ENCODE peak calls at places on chromosome 12, in five cellular contexts. P, R, C, M and B are unnamed samples.

GRCh38 chr12:9378430-9378835 is 170.2 kb upstream of the PZP start:
- DNase-seq in P (peak), R (no peak), M (no peak), C (no peak), B (peak)

GRCh38 chr12:6241495-6241894 is 41.3 kb downstream of the CD9 start:
- DNase-seq in P (no peak), R (no peak), M (no peak), C (no peak), B (peak)

GRCh38 chr12:116662612-116663144 is 75.2 kb downstream of the SPRING1 start:
- DNase-seq in M (no peak), P (no peak), C (no peak), R (no peak), B (no peak)

GRCh38 chr12:81758421-81759214 is 532 bp downstream of the PPFIA2 start:
- DNase-seq in R (peak), P (peak), C (no peak), M (no peak), B (peak)

GRCh38 chr12:67446716-67447115 is 177.6 kb downstream of the CAND1 start:
- DNase-seq in P (no peak), C (no peak), M (no peak), R (no peak), B (no peak)

GRCh38 chr12:49763006-49763591 is 21.7 kb downstream of the TMBIM6 start:
- DNase-seq in R (peak), P (peak), C (no peak), M (peak), B (peak)

GRCh38 chr12:87074801-87075200 is 818.6 kb upstream of the MGAT4C start:
- DNase-seq in P (no peak), M (no peak), R (no peak), C (no peak), B (no peak)

GRCh38 chr12:29582156-29582555 is 84.7 kb upstream of the OVCH1 start:
- DNase-seq in C (no peak), P (no peak), M (no peak), R (no peak), B (no peak)

GRCh38 chr12:124655317-124656213 is 88.2 kb upstream of the NCOR2 start:
- DNase-seq in M (no peak), C (peak), P (no peak), R (no peak), B (peak)

GRCh38 chr12:34327671-34328070 is 305.4 kb downstream of the ALG10 start:
- DNase-seq in P (no peak), R (no peak), C (no peak), M (no peak), B (no peak)

GRCh38 chr12:114777052-114777451 is 93.1 kb upstream of the TBX3 start:
- DNase-seq in P (no peak), M (no peak), R (no peak), C (peak), B (no peak)

GRCh38 chr12:108679282-108679681 is 45.6 kb upstream of the SELPLG start:
- DNase-seq in P (no peak), C (no peak), M (no peak), R (no peak), B (no peak)

GRCh38 chr12:31204995-31205582 is 120.9 kb downstream of the SINHCAF start:
- DNase-seq in P (no peak), R (no peak), C (no peak), M (no peak), B (peak)

GRCh38 chr12:75011120-75011519 is 198.5 kb downstream of the KCNC2 start:
- DNase-seq in R (no peak), M (no peak), P (peak), C (no peak), B (peak)

GRCh38 chr12:115983226-115983798 is 294.2 kb downstream of the MED13L start:
- DNase-seq in R (peak), P (peak), C (no peak), M (no peak), B (peak)

GRCh38 chr12:132154341-132154761 is 10.1 kb downstream of the NOC4L start:
- DNase-seq in C (no peak), P (no peak), M (peak), R (no peak), B (no peak)

GRCh38 chr12:72277415-72277814 is 5.2 kb downstream of the TRHDE start:
- DNase-seq in R (no peak), C (no peak), M (no peak), P (no peak), B (no peak)

GRCh38 chr12:132506730-132507538 is 17.0 kb downstream of the FBRSL1 start:
- DNase-seq in M (no peak), R (peak), P (peak), C (no peak), B (peak)

GRCh38 chr12:131365821-131366260 is 345.0 kb upstream of the SFSWAP start:
- DNase-seq in P (no peak), M (no peak), R (no peak), C (no peak), B (no peak)

GRCh38 chr12:9897524-9897923 is 16.2 kb downstream of the KLRF2 start:
- DNase-seq in C (no peak), M (no peak), P (no peak), R (no peak), B (no peak)

GRCh38 chr12:94783862-94784261 is 133.5 kb upstream of the TMCC3 start:
- DNase-seq in C (no peak), P (no peak), R (no peak), M (no peak), B (no peak)

GRCh38 chr12:124188561-124189405 is 106.1 kb upstream of the RFLNA start:
- DNase-seq in M (no peak), R (no peak), C (no peak), P (no peak), B (peak)

GRCh38 chr12:54447917-54448316 is 25.5 kb downstream of the GTSF1 start:
- DNase-seq in R (no peak), C (no peak), P (no peak), M (no peak), B (no peak)

GRCh38 chr12:109949089-109949488 is 47.1 kb downstream of the GIT2 start:
- DNase-seq in M (no peak), R (no peak), C (no peak), P (no peak), B (peak)

GRCh38 chr12:108702534-108702933 is 28.8 kb downstream of the CORO1C start:
- DNase-seq in R (no peak), M (no peak), P (no peak), C (no peak), B (peak)

GRCh38 chr12:52814710-52815155 is 817 bp upstream of the KRT4 start:
- DNase-seq in R (no peak), P (no peak), C (no peak), M (no peak), B (no peak)

GRCh38 chr12:120540445-120540844 is 6.3 kb downstream of the RNF10 start:
- DNase-seq in P (no peak), M (no peak), R (no peak), C (no peak), B (no peak)

GRCh38 chr12:6943387-6943718 is 263 bp upstream of the RNU7-1 start:
- DNase-seq in C (peak), M (no peak), P (peak), R (peak), B (peak)

GRCh38 chr12:53676715-53677611 is 1.1 kb upstream of the ATP5MC2 start:
- DNase-seq in M (no peak), R (peak), C (no peak), P (peak), B (peak)

GRCh38 chr12:93020225-93020997 is 91.3 kb upstream of the EEA1 start:
- DNase-seq in R (no peak), P (no peak), M (no peak), C (no peak), B (no peak)

GRCh38 chr12:130161261-130162231 is 718 bp upstream of the FZD10 start:
- DNase-seq in M (no peak), R (peak), P (peak), C (no peak), B (no peak)

GRCh38 chr12:50678650-50679049 is 85.3 kb upstream of the ATF1 start:
- DNase-seq in M (no peak), P (no peak), C (no peak), R (no peak), B (no peak)

GRCh38 chr12:111753144-111753881 is 13.4 kb upstream of the ALDH2 start:
- DNase-seq in C (no peak), M (no peak), R (no peak), P (peak), B (peak)

GRCh38 chr12:26988703-26989102 is 25.5 kb downstream of the TM7SF3 start:
- DNase-seq in R (no peak), M (no peak), C (no peak), P (no peak), B (no peak)

GRCh38 chr12:89962648-89963047 is 254.0 kb upstream of the ATP2B1 start:
- DNase-seq in P (no peak), R (no peak), M (no peak), C (no peak), B (no peak)

GRCh38 chr12:30753233-30753632 is 1.5 kb downstream of the CAPRIN2 start:
- DNase-seq in P (peak), C (peak), M (no peak), R (peak), B (peak)

GRCh38 chr12:24113701-24114100 is 164.2 kb upstream of the SOX5 start:
- DNase-seq in C (no peak), R (no peak), M (no peak), P (no peak), B (no peak)

GRCh38 chr12:71504471-71504852 is 64.9 kb downstream of the LGR5 start:
- DNase-seq in P (peak), M (no peak), R (no peak), C (no peak), B (peak)